ENCODE peak calls at places on chromosome 14, in five cellular contexts. O is neural progenitor cell, S is cardiac muscle cell, U is mammary epithelial cell, T is fibroblast of the aortic adventitia. R is an unnamed sample.

GRCh38 chr14:71244341-71244740 is 337.1 kb downstream of the PCNX1 start:
- DNase-seq in O (no peak), S (peak), U (no peak), T (peak), R (peak)

GRCh38 chr14:21680072-21680471 is 6.5 kb upstream of the OR4E1 start:
- DNase-seq in O (no peak), S (peak), U (peak), T (peak), R (peak)

GRCh38 chr14:67514650-67515385 is 18.3 kb upstream of the PLEKHH1 start:
- DNase-seq in O (peak), S (peak), U (no peak), T (peak), R (peak)

GRCh38 chr14:49692895-49693737 is at the start of gene KLHDC1:
- DNase-seq in O (peak), S (peak), U (peak), T (peak), R (peak)

GRCh38 chr14:41605550-41606248 is 977 bp upstream of the LRFN5 start:
- DNase-seq in O (peak), S (peak), U (no peak), T (peak), R (peak)

GRCh38 chr14:90522585-90523191 is 125.9 kb downstream of the CALM1 start:
- DNase-seq in O (peak), S (peak), U (no peak), T (peak), R (no peak)

GRCh38 chr14:53011053-53011462 is 60.2 kb upstream of the FERMT2 start:
- DNase-seq in O (peak), S (peak), U (peak), T (peak), R (peak)

GRCh38 chr14:89137514-89138163 is 279.4 kb downstream of the FOXN3 start:
- DNase-seq in O (no peak), S (peak), U (peak), T (peak), R (peak)

GRCh38 chr14:23237772-23238594 is at the start of gene RNF212B:
- DNase-seq in O (peak), S (peak), U (peak), T (peak), R (peak)

GRCh38 chr14:51401272-51401671 is 161.2 kb downstream of the TMX1 start:
- DNase-seq in O (no peak), S (peak), U (no peak), T (peak), R (peak)

GRCh38 chr14:90518075-90518940 is 121.5 kb downstream of the CALM1 start:
- DNase-seq in O (no peak), S (peak), U (no peak), T (no peak), R (no peak)

GRCh38 chr14:56412453-56413434 is 166.9 kb upstream of the TMEM260 start:
- DNase-seq in O (no peak), S (no peak), U (no peak), T (peak), R (no peak)

GRCh38 chr14:101355284-101355683 is 206.0 kb upstream of the DIO3 start:
- DNase-seq in O (no peak), S (no peak), U (no peak), T (no peak), R (no peak)

GRCh38 chr14:93945070-93945399 is 17.9 kb downstream of the FAM181A start:
- DNase-seq in O (no peak), S (no peak), U (no peak), T (no peak), R (no peak)

GRCh38 chr14:94558842-94559241 is 2.4 kb upstream of the SERPINA4 start:
- DNase-seq in O (no peak), S (no peak), U (no peak), T (no peak), R (no peak)

GRCh38 chr14:59771577-59771976 is 99.0 kb downstream of the RTN1 start:
- DNase-seq in O (no peak), S (peak), U (no peak), T (peak), R (peak)

GRCh38 chr14:85248881-85249635 is 280.9 kb upstream of the FLRT2 start:
- DNase-seq in O (no peak), S (peak), U (peak), T (peak), R (peak)

GRCh38 chr14:94689218-94689984 is 77.2 kb downstream of the SERPINA3 start:
- DNase-seq in O (peak), S (peak), U (peak), T (peak), R (peak)

GRCh38 chr14:34064349-34064748 is 113.5 kb upstream of the EGLN3 start:
- DNase-seq in O (no peak), S (peak), U (peak), T (peak), R (peak)
- TF ChIP-seq CTCF in O (no peak), S (no peak), U (peak), T (peak), R (no peak)

DNA sequence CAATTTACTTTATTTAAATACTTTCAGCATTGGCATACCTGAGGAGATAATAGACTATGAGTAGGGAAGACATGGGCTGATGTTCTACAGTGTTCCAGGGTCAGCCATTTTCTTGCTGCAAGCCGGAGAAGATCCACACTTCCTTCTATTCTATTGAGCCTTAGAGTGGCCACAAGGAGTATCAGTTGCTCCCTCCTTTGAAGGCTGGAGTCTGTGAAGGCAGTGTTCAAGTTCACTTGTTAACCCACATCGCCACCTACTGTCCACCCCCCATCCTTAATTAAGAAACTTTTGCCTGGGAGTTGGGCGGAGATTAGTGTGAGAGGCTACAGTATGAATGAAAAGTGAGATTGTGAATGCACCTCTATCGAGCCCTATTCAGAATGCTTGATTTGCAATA is 666.6 kb downstream of the NRXN3 start:
- DNase-seq in O (peak), S (peak), U (peak), T (peak), R (peak)
- TF ChIP-seq CTCF in O (peak), S (peak), U (peak), T (peak), R (peak)

DNA sequence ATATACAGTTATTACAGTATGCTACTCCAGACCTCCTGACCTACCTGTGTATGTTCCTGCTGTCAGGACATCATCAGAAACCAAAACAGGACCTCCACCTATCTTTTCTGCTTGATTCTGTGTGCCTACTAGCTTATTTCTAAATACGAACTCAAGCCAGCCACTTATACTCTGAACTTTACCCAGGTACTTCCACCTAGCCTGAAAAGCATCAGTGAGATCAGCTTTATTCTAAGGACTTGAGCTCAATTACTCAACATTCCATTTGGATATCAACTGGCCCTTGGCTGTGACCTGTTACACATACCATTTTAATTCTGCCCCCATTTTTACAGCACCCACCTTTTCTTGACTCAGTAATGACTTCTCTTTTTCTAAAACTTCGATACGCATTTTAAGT is 29.2 kb downstream of the TRIP11 start:
- DNase-seq in O (no peak), S (no peak), U (no peak), T (no peak), R (no peak)
- TF ChIP-seq CTCF in O (no peak), S (no peak), U (no peak), T (no peak), R (no peak)

GRCh38 chr14:69259531-69260245 is at the start of gene GALNT16:
- DNase-seq in O (peak), S (peak), U (no peak), T (no peak), R (peak)
- TF ChIP-seq CTCF in O (peak), S (peak), U (no peak), T (peak), R (no peak)

GRCh38 chr14:103749860-103750259 is 34.2 kb downstream of the ZFYVE21 start:
- DNase-seq in O (no peak), S (no peak), U (no peak), T (no peak), R (no peak)
- TF ChIP-seq CTCF in O (no peak), S (no peak), U (no peak), T (no peak), R (no peak)

GRCh38 chr14:102772781-102773570 is 4.3 kb upstream of the TRAF3 start:
- DNase-seq in O (peak), S (no peak), U (no peak), T (no peak), R (peak)
- TF ChIP-seq CTCF in O (peak), S (peak), U (no peak), T (no peak), R (peak)

GRCh38 chr14:79091381-79091963 is 921.3 kb downstream of the NRXN3 start:
- DNase-seq in O (peak), S (no peak), U (no peak), T (no peak), R (no peak)
- TF ChIP-seq CTCF in O (peak), S (no peak), U (no peak), T (no peak), R (no peak)

GRCh38 chr14:69299286-69300035 is 39.5 kb downstream of the GALNT16 start:
- DNase-seq in O (peak), S (no peak), U (no peak), T (no peak), R (no peak)
- TF ChIP-seq CTCF in O (peak), S (peak), U (peak), T (peak), R (peak)

R was measured in cardiac fibroblast.